ENCODE peak calls at places on chromosome 10, in eight cellular contexts. U is retinal pigment epithelial cell; W is choroid plexus epithelial cell; P is left ventricle myocardium inferior; Z is osteoblast; T is BJ; A is CD4-positive, CD25-positive, alpha-beta regulatory T cell; S is IMR-90. O is an unnamed sample.

GRCh38 chr10:3467052-3467906 is 294.7 kb upstream of the PITRM1 start:
- DNase-seq in U (peak; percentile 93), W (peak; percentile 94), P (peak; percentile 82), Z (peak; percentile 85), T (peak; percentile 96), A (no peak), S (peak; percentile 93), O (peak; percentile 64)

GRCh38 chr10:78976825-78977760 is 91.7 kb upstream of the ZMIZ1 start:
- DNase-seq in U (no peak), W (no peak), P (no peak), Z (peak; percentile 63), T (no peak), A (no peak), S (no peak), O (no peak)

GRCh38 chr10:24428410-24428782 is 219.5 kb downstream of the KIAA1217 start:
- DNase-seq in U (no peak), W (peak; percentile 84), P (no peak), Z (peak; percentile 84), T (no peak), A (no peak), S (peak; percentile 70), O (no peak)

GRCh38 chr10:48564466-48565150 is 40.3 kb downstream of the ARHGAP22 start:
- DNase-seq in U (no peak), W (no peak), P (no peak), Z (no peak), T (no peak), A (no peak), S (no peak), O (no peak)

GRCh38 chr10:113859261-113859660 is 4.8 kb downstream of the NHLRC2 start:
- DNase-seq in U (no peak), W (no peak), P (no peak), Z (no peak), T (no peak), A (no peak), S (no peak), O (no peak)

GRCh38 chr10:46552526-46553237 is 3.8 kb downstream of the GPRIN2 start:
- DNase-seq in U (no peak), W (no peak), P (peak; percentile 10), Z (peak; percentile 85), T (no peak), A (no peak), S (no peak), O (no peak)

GRCh38 chr10:119421887-119422684 is 120.4 kb downstream of the RGS10 start:
- DNase-seq in U (no peak), W (no peak), P (peak; percentile 65), Z (peak; percentile 88), T (no peak), A (no peak), S (peak; percentile 57), O (peak; percentile 77)

GRCh38 chr10:89224697-89225443 is 17.8 kb upstream of the CH25H start:
- DNase-seq in U (peak; percentile 17), W (peak; percentile 42), P (peak; percentile 37), Z (no peak), T (no peak), A (no peak), S (no peak), O (no peak)

GRCh38 chr10:123021517-123021916 is 12.7 kb downstream of the ACADSB start:
- DNase-seq in U (no peak), W (peak; percentile 53), P (no peak), Z (no peak), T (no peak), A (no peak), S (no peak), O (no peak)

GRCh38 chr10:125124114-125124486 is 36.3 kb downstream of the CTBP2 start:
- DNase-seq in U (no peak), W (no peak), P (no peak), Z (no peak), T (no peak), A (no peak), S (no peak), O (no peak)

GRCh38 chr10:125123363-125124113 is 36.8 kb downstream of the CTBP2 start:
- DNase-seq in U (peak; percentile 77), W (peak; percentile 94), P (peak; percentile 89), Z (peak; percentile 96), T (no peak), A (no peak), S (peak; percentile 69), O (peak; percentile 50)

GRCh38 chr10:125125951-125126735 is 34.2 kb downstream of the CTBP2 start:
- DNase-seq in U (no peak), W (no peak), P (no peak), Z (no peak), T (no peak), A (no peak), S (no peak), O (peak; percentile 46)

GRCh38 chr10:125127110-125127509 is 33.3 kb downstream of the CTBP2 start:
- DNase-seq in U (no peak), W (no peak), P (no peak), Z (no peak), T (no peak), A (no peak), S (no peak), O (no peak)

DNA sequence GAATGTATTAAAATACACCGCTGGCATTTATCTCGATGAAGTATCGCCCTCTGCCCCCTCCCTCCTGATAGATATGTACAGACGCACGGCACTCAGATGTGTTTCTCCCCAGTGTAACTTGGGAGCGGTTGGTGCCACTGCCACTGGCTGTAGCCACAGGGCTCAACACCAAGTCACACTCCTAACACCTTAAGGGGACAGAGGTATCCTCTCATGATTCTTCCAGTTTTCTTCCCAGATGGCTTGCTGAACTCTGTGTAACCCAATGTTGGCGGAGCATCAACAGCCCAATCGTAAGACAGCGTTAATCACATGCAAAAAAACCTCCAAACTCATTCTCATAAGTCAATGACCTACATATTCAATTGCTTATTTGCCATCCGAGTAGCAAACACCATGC is 35.5 kb downstream of the CTBP2 start:
- DNase-seq in U (no peak), W (no peak), P (no peak), Z (no peak), T (no peak), A (no peak), S (peak; percentile 32), O (no peak)
- H3K4me3 ChIP-seq in U (no peak overlapping the region), W (no peak overlapping the region), P (peak overlapping the region; percentile 10), Z (no peak overlapping the region), T (no peak overlapping the region), A (no peak overlapping the region), S (no peak overlapping the region), O (no peak overlapping the region)

DNA sequence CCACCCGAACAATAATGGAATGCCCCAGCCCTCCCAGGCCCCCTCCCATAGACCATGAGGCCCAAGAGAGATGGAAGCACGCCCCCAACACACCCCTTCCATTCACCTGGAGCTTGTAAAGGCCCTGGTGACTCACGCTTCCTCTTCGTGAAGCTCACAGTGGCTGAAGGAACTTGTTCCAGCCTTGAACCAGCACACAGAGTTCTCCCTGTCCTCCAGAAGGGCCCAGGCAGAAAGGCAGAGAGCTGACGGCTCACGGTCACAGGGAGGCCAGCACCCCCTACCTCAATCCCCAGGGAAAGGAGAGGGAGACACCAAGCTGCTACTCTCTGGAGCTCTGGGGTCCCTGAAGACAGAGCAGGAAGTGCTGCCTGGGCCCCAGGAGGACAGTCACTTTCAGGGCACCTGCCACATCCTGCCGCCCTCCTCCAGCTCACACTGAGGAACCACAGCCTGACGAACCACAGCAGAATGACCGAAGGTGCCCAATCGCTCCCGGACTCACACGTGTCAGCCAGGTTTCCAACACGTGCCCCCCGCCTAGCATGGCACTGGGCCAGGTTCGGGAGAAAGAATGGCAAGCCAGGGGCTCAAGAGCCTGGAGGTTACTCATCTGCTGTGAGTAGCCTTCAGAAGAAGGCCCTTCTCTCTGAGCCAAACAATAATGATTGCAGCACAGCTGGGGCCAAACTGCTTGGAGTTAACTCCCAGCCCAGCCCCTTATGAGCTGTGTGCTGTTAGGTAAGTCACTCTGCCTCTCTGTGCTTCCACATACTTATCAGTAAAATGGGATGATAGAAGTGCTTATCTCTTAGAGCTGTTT is 52.8 kb downstream of the DLG5 start:
- DNase-seq in U (no peak), W (peak; percentile 63), P (no peak), Z (peak; percentile 83), T (peak; percentile 19), A (no peak), S (peak; percentile 42), O (no peak)
- H3K4me3 ChIP-seq in U (no peak overlapping the region), W (no peak overlapping the region), P (no peak overlapping the region), Z (no peak overlapping the region), T (no peak overlapping the region), A (no peak overlapping the region), S (no peak overlapping the region), O (no peak overlapping the region)

GRCh38 chr10:124627851-124628675 is 116.1 kb downstream of the FAM53B start:
- DNase-seq in U (no peak), W (peak; percentile 14), P (peak; percentile 63), Z (no peak), T (no peak), A (no peak), S (no peak), O (no peak)

GRCh38 chr10:124624875-124625274 is 119.3 kb downstream of the FAM53B start:
- DNase-seq in U (no peak), W (no peak), P (no peak), Z (no peak), T (no peak), A (no peak), S (no peak), O (no peak)

GRCh38 chr10:124625831-124626238 is 118.3 kb downstream of the FAM53B start:
- DNase-seq in U (no peak), W (peak; percentile 16), P (peak; percentile 53), Z (no peak), T (no peak), A (no peak), S (no peak), O (no peak)

GRCh38 chr10:124628676-124629021 is 115.5 kb downstream of the FAM53B start:
- DNase-seq in U (no peak), W (no peak), P (no peak), Z (no peak), T (no peak), A (no peak), S (no peak), O (no peak)

DNA sequence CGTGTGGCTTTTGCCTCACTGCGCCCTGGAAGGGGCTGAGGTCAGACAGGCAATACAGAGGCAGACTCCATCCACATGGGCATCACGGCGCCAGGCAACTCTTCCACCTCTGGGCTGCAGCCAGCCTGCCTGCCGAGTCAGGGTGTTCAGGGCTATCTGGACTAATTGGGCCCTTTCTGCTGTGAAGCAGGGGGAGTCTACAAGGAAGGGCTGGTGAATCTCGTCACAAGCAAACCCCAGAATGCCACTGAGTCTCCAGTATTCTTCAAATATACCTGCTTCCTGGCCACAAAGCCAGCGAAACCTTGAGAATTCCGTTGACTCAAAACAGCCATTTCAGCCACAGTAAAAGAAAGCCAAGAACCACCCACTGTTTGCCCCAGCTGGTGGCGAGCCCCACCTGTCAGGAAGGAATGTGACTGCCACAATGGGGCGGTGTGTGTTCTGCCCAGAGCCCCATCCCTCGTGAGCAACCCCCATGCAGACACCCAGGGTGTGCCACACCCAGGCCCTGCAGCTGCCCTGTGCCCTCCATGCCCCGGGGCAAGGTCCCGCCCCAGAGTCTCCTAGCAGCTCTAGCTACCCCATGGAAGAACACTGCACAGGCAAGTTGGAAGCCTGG is 117.3 kb downstream of the FAM53B start:
- DNase-seq in U (no peak), W (no peak), P (no peak), Z (no peak), T (no peak), A (peak; percentile 47), S (no peak), O (peak; percentile 86)
- H3K4me3 ChIP-seq in U (no peak overlapping the region), W (no peak overlapping the region), P (no peak overlapping the region), Z (no peak overlapping the region), T (no peak overlapping the region), A (peak overlapping the region; percentile 19), S (no peak overlapping the region), O (no peak overlapping the region)

DNA sequence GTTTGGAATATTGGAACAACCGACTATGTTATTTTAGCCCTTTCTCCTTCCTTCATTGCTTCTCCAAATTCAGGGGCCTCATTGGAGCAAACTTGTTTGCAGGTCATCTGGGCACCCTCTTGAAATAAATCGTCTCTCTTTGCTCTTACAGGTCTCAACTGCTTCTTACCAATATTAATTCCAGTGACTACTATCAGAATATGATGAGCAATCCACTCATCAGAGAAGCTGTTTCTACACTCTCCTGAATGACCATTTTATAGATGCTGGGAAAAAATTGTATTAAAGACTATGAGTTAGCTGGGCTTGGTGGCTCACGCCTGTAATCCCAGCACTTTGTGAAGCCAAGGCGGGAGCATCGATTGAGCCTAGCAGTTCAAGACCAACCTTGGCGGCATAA is 12.5 kb upstream of the HNRNPF start:
- DNase-seq in U (no peak), W (no peak), P (no peak), Z (peak; percentile 75), T (no peak), A (no peak), S (no peak), O (no peak)
- H3K4me3 ChIP-seq in U (no peak overlapping the region), W (no peak overlapping the region), P (peak overlapping the region; percentile 78), Z (no peak overlapping the region), T (no peak overlapping the region), A (peak overlapping the region; percentile 90), S (no peak overlapping the region), O (no peak overlapping the region)